ENCODE peak calls at places on chromosome 15, in four cellular contexts. G, J, O and M are unnamed samples.

GRCh38 chr15:62163397-62163796 is 1.7 kb downstream of the C2CD4B start:
- DNase-seq in G (no peak), J (no peak), O (no peak), M (no peak)

GRCh38 chr15:78570710-78571109 is 5.4 kb downstream of the CHRNA5 start:
- DNase-seq in G (no peak), J (no peak), O (peak; percentile 3), M (no peak)

GRCh38 chr15:48062476-48062875 is 58.3 kb upstream of the SLC24A5 start:
- DNase-seq in G (peak; percentile 27), J (no peak), O (peak; percentile 44), M (no peak)

GRCh38 chr15:52392008-52392687 is 96.5 kb upstream of the MYO5C start:
- DNase-seq in G (peak; percentile 82), J (no peak), O (peak; percentile 85), M (no peak)

GRCh38 chr15:70316059-70316600 is 218.4 kb upstream of the TLE3 start:
- DNase-seq in G (no peak), J (no peak), O (peak; percentile 11), M (no peak)

GRCh38 chr15:71092056-71092600 is 23.1 kb upstream of the THSD4 start:
- DNase-seq in G (no peak), J (no peak), O (no peak), M (no peak)

GRCh38 chr15:47812436-47813109 is 95.3 kb downstream of the SEMA6D start:
- DNase-seq in G (peak; percentile 95), J (peak; percentile 28), O (peak; percentile 49), M (no peak)

GRCh38 chr15:39728844-39729243 is 53.8 kb downstream of the FSIP1 start:
- DNase-seq in G (no peak), J (no peak), O (peak; percentile 62), M (no peak)

GRCh38 chr15:61598655-61599054 is 369.6 kb upstream of the RORA start:
- DNase-seq in G (no peak), J (peak; percentile 27), O (no peak), M (no peak)

GRCh38 chr15:66947471-66947870 is 117.9 kb upstream of the SMAD3 start:
- DNase-seq in G (no peak), J (no peak), O (peak; percentile 14), M (no peak)

GRCh38 chr15:31360843-31361763 is 34.5 kb downstream of the KLF13 start:
- DNase-seq in G (peak; percentile 43), J (peak; percentile 79), O (no peak), M (peak; percentile 54)

GRCh38 chr15:99114511-99115299 is 9.8 kb downstream of the SYNM start:
- DNase-seq in G (no peak), J (no peak), O (no peak), M (no peak)

GRCh38 chr15:31840849-31841476 is 189.4 kb upstream of the CHRNA7 start:
- DNase-seq in G (no peak), J (no peak), O (no peak), M (no peak)

GRCh38 chr15:78050441-78050809 is 27.1 kb downstream of the TBC1D2B start:
- DNase-seq in G (no peak), J (no peak), O (peak; percentile 39), M (no peak)

GRCh38 chr15:100448481-100448880 is 80.3 kb downstream of the CERS3 start:
- DNase-seq in G (no peak), J (no peak), O (no peak), M (no peak)

GRCh38 chr15:42276762-42277161 is 3.5 kb upstream of the TMEM87A start:
- DNase-seq in G (no peak), J (no peak), O (no peak), M (no peak)

GRCh38 chr15:62732078-62732477 is 310.5 kb upstream of the TPM1 start:
- DNase-seq in G (no peak), J (no peak), O (peak; percentile 18), M (no peak)

GRCh38 chr15:96053039-96054021 is 277.2 kb upstream of the NR2F2 start:
- DNase-seq in G (peak; percentile 42), J (peak; percentile 93), O (no peak), M (no peak)

GRCh38 chr15:70479785-70480184 is 283.6 kb downstream of the UACA start:
- DNase-seq in G (no peak), J (no peak), O (no peak), M (no peak)

GRCh38 chr15:91385301-91385700 is 285.2 kb downstream of the SV2B start:
- DNase-seq in G (peak; percentile 32), J (no peak), O (peak; percentile 2), M (no peak)

GRCh38 chr15:33089878-33090757 is 104.4 kb downstream of the FMN1 start:
- DNase-seq in G (peak; percentile 90), J (peak; percentile 53), O (peak; percentile 83), M (no peak)

GRCh38 chr15:96889734-96890480 is 559.4 kb downstream of the NR2F2 start:
- DNase-seq in G (no peak), J (no peak), O (no peak), M (no peak)